ENCODE peak calls at places on chromosomes 2 and 18, in five cellular contexts. X is IMR-90, A is mesendoderm, F is trophoblast cell, V is H1. O is an unnamed sample. For H3K79me1, the result is how much of the 10 kb centered on the place peaks cover.

GRCh38 chr2:69384618-69385081 is 2.4 kb downstream of the GFPT1 start:
- DNase-seq in V (no peak), F (peak), A (no peak), X (peak), O (no peak)

GRCh38 chr2:72973566-72974435 is 56.5 kb downstream of the EMX1 start:
- DNase-seq in F (peak), V (no peak), X (peak), A (peak), O (peak)

GRCh38 chr18:68781224-68781623 is 16.7 kb upstream of the CCDC102B start:
- DNase-seq in V (no peak), F (no peak), A (no peak), X (no peak), O (no peak)

GRCh38 chr2:75607988-75608683 is 38.4 kb upstream of the MRPL19 start:
- DNase-seq in V (no peak), X (no peak), A (peak), F (no peak), O (peak)

GRCh38 chr2:82781516-82781915 is 1677.6 kb downstream of the SUCLG1 start:
- DNase-seq in F (no peak), V (no peak), A (no peak), X (no peak), O (no peak)

GRCh38 chr18:36321636-36322407 is 24.3 kb downstream of the FHOD3 start:
- DNase-seq in X (peak), V (no peak), A (no peak), F (peak), O (peak)

GRCh38 chr18:62280058-62280457 is 45.1 kb upstream of the TNFRSF11A start:
- DNase-seq in X (no peak), F (no peak), A (no peak), V (no peak), O (no peak)

GRCh38 chr2:67476808-67477790 is 80.0 kb downstream of the ETAA1 start:
- DNase-seq in A (peak), F (peak), X (peak), V (no peak), O (no peak)

GRCh38 chr2:152415231-152415642 is 80.3 kb downstream of the FMNL2 start:
- DNase-seq in X (peak), A (peak), V (no peak), F (peak), O (no peak)

GRCh38 chr2:43424262-43425207 is 171.3 kb downstream of the THADA start:
- DNase-seq in A (no peak), V (no peak), X (no peak), F (no peak), O (no peak)

GRCh38 chr2:120641366-120641771 is 94.3 kb upstream of the GLI2 start:
- DNase-seq in V (no peak), F (peak), A (peak), X (peak), O (no peak)

GRCh38 chr18:67109535-67109934 is 407.0 kb downstream of the DSEL start:
- DNase-seq in V (no peak), A (no peak), X (no peak), F (no peak), O (no peak)

GRCh38 chr2:48540237-48540935 is 10.4 kb downstream of the STON1 start:
- DNase-seq in A (peak), V (no peak), F (peak), X (no peak), O (peak)

GRCh38 chr2:159683804-159684203 is 28.5 kb upstream of the MARCHF7 start:
- DNase-seq in V (no peak), A (no peak), F (no peak), X (no peak), O (no peak)

GRCh38 chr2:63840081-63840784 is 1.5 kb upstream of the UGP2 start:
- DNase-seq in A (peak), X (no peak), F (peak), V (no peak), O (no peak)

GRCh38 chr18:49813071-49813320 is 337 bp downstream of the ACAA2 start:
- DNase-seq in V (no peak), A (peak), X (peak), F (peak), O (no peak)

GRCh38 chr2:46749042-46749461 is 166.6 kb downstream of the MCFD2 start:
- DNase-seq in V (no peak), X (peak), A (peak), F (no peak), O (no peak)

GRCh38 chr2:133972786-133973185 is 281.1 kb upstream of the MGAT5 start:
- DNase-seq in F (no peak), X (peak), V (no peak), A (no peak), O (no peak)

GRCh38 chr2:125312342-125312741 is 1287.3 kb downstream of the CNTNAP5 start:
- DNase-seq in X (no peak), V (no peak), A (no peak), F (no peak), O (no peak)

GRCh38 chr2:70767699-70768584 is at the start of gene ADD2:
- DNase-seq in A (peak), X (peak), F (peak), V (no peak), O (peak)

GRCh38 chr2:120402508-120402907 is 56.6 kb downstream of the INHBB start:
- DNase-seq in V (no peak), F (no peak), A (no peak), X (no peak), O (no peak)

DNA sequence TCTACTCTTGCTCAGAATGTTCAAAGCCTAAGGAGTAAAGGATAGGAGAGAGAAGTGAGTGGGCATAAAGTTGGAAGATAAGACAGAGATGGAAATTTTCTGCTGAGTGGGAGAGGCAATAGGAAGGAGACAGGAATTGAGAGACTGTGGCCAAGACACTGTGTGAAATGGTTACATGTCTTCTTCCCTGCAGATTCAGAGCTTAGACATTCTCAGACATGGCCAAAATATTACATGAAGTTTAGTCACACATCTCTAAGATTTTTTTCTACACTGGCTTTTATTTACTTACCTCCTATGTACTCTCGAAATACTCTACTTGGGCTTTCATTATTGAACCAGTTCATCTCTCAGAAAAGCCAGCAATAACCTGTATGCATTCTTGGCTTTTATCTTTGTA is 363.0 kb upstream of the FANCL start:
- DNase-seq in X (no peak), A (no peak), V (no peak), F (peak), O (no peak)
- H2BK120ac ChIP-seq in X (no peak), A (no peak), V (no peak), F (no peak), O (no peak)

DNA sequence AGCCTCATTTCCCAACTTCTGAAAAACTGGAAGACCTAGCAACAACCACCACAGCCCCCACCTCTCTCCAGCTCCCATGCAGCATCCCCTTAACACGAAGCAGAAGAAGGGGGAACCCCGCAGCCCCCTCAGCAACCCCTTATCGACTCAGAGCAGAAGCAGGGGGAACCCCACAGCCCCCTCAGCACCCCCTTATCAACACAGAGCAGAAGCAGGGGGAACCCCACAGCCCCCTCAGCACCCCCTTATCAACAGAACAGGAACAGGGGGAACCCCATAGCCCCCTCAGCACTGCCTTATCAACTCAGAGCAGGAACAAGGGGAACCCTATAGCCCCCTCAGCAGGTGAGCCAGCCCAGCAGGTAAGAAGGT is 6.7 kb downstream of the SLC66A2 start:
- DNase-seq in V (no peak), A (no peak), X (no peak), F (no peak), O (peak)
- H3K79me1 ChIP-seq in V (under half), A (under half), X (under half), F (under half), O (under half)

DNA sequence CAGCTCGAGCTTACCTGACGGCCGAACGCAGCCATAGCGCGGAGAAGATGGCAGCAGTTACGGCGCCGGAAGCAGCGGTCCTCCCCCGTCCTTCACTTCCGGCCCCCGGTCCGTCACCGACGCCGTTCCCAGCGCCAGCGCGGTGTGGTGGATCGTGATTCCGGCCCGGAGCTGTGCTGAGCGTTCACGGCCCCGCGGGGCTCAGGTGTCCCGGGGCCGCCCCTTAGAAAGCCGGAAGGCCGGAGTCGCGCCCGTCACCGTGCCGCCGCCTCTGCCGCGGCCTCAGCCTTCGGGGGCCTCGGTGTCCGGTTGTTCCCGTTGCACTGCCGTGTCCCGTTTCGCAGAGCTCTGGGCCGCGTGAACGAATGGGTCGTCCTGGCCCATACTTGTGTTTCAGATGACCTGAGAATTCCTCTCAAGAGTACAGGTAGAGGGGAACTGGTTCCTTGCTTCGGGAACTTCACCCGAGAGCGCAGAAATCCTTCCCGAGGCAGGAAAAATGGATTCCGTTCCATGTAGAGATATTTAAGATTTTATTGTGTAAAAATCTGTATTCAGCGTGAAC is at the start of gene MTERF4:
- DNase-seq in X (peak), F (peak), V (peak), A (peak), O (peak)
- H2BK5ac ChIP-seq in X (peak), F (peak), V (peak), A (peak), O (no peak)

DNA sequence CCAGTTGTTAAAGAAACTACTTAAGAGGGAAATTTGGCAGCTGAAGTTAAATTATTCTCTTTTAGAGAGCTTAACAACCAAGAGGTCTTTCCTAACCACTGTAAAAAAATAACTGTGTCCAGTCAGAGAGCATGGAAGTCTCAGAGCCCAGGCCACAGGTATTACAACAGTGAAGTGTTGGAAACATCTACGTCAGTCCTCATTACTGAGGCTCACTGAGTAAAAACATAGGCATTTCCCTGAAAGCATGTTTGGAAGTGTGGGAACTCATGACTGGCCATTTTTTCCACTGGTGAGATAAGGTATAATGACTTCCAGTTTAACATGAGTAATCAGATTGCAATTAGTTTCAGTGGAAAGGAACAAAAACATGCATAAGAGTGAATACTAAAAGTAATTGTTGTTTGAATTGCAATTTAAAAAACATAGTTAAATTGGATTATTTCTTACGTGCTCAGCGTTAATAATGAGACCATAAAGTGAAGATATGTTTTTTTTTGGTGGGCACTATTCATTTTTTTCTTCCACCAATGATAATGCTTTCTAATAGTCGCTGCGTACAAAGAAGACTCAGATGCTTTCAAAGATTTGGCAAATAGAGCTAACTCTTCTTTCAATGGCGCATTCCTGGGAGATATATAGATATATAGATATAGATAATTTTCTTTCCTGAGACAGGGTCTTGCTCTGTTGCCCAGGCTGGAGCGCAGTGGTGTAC is 60.8 kb downstream of the EFEMP1 start:
- DNase-seq in X (peak), F (peak), V (no peak), A (peak), O (no peak)
- H2BK120ac ChIP-seq in X (peak), F (peak), V (no peak), A (no peak), O (no peak)

DNA sequence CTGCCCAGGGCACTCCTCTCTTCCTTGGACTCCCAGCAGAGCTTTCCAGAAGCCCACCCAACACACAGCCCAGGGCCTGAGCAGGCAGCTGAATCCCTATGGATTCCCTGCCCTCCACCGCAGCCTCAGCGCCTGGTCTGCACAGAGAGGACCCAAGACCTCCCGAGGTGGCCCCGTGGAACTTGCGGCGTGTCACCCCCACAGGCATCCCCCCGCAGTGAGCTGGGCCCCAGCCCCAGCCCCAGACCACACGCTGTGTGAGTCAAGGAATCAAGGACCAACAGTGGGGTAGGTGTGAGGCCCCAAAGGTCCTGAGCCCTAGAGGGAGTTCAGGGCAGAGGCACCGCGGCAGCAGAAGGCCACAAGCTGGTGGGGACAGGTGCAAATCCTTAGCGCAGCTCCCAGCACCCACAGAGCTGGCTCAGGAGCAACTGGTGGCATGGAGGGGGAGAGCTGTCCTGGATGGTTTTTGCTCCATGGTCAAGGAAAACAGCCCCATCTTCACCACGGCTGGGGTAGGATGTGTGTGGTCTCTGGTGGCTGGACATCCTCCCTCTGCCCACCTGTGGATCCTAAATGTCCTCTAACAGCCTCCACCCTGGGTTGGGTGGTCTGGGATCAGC is 8.5 kb downstream of the HS6ST1 start:
- DNase-seq in A (no peak), X (no peak), V (no peak), F (no peak), O (peak)
- H3K79me1 ChIP-seq in A (half or more), X (under half), V (half or more), F (under half), O (under half)

DNA sequence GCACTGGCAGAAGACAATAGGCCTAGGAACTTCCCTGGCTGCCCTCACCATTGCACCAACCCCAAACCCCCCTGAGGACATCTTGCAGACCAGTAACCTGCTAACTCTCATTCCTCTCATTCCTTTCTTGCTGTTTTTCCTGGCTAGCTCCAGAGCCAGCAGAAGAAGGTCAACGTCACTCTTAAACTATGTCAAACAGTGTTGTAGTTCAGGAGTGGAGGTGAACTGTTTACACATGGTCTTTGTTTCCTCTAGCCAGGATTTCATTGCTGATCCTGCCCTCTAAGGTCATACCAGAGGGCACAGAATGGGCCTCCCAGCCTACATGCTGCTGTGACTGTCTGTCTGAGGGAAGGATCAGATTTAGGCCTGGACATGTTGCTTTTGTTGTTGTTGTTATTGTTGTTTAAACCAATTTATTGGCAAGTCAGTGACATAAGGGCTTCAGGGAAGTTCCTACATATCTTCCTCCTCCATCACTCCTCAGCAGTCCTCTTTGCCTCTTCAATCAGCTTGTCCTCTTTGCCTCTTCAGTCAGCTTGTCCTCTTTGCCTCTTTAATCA is 471.8 kb upstream of the TNP1 start:
- DNase-seq in X (peak), F (peak), V (peak), A (peak), O (peak)
- H2BK5ac ChIP-seq in X (peak), F (peak), V (no peak), A (peak), O (no peak)

DNA sequence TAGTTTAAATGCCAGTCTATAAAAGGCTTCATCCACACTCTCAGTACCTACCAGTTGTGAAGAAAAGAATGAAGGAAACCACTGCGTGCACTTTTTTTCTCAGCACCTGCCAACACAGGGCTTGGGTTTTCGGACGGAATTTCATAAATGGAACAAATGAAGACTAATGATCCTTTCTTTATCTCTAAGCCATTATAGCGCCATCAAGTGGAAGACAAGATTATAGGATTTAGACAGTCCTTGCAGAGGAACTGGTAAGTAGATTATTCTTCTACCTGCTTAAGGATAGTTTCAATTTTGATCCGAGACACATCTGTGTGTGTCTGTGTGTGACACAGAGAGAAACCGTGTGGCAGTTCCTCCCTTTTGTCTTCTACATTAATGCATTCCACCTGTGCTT is 245.6 kb downstream of the NRXN1 start:
- DNase-seq in X (no peak), V (no peak), F (no peak), A (peak), O (no peak)
- H2BK120ac ChIP-seq in X (no peak), V (no peak), F (no peak), A (no peak), O (no peak)

O was measured in H9.